ENCODE peak calls at places on chromosomes 12 and 14, in seven cellular contexts. S, N, R, Q, X, F and I are unnamed samples.

GRCh38 chr12:97560359-97560758 is 97.8 kb downstream of the RMST start:
- DNase-seq in N (no peak), F (no peak), X (no peak), Q (no peak), R (no peak), S (no peak), I (no peak)

GRCh38 chr14:86708846-86709339 is 1178.9 kb downstream of the FLRT2 start:
- DNase-seq in N (no peak), R (no peak), Q (no peak), F (no peak), S (no peak), X (no peak), I (no peak)

GRCh38 chr14:102094101-102094500 is 7.3 kb upstream of the HSP90AA1 start:
- DNase-seq in R (no peak), Q (no peak), X (no peak), N (no peak), F (no peak), S (no peak), I (no peak)

GRCh38 chr12:105253882-105254513 is 18.0 kb upstream of the APPL2 start:
- DNase-seq in N (no peak), Q (no peak), F (no peak), S (no peak), X (no peak), R (no peak), I (no peak)

GRCh38 chr14:83520837-83521236 is 1987.2 kb upstream of the SEL1L start:
- DNase-seq in S (no peak), N (no peak), F (no peak), R (no peak), Q (no peak), X (no peak), I (no peak)

GRCh38 chr14:91048676-91049075 is 11.8 kb downstream of the RPS6KA5 start:
- DNase-seq in R (no peak), S (no peak), N (no peak), X (no peak), F (no peak), Q (no peak), I (no peak)

GRCh38 chr12:89160716-89161123 is 191.6 kb downstream of the DUSP6 start:
- DNase-seq in Q (no peak), X (no peak), F (no peak), S (no peak), R (no peak), N (peak; percentile 50), I (peak; percentile 8)

GRCh38 chr12:9721394-9722092 is 11.4 kb downstream of the CLECL1 start:
- DNase-seq in Q (no peak), S (no peak), N (no peak), F (no peak), X (no peak), R (no peak), I (no peak)

GRCh38 chr14:85235868-85236267 is 294.1 kb upstream of the FLRT2 start:
- DNase-seq in R (no peak), S (no peak), N (no peak), F (no peak), Q (no peak), X (no peak), I (no peak)

GRCh38 chr14:53032161-53032803 is 81.4 kb upstream of the FERMT2 start:
- DNase-seq in Q (no peak), X (no peak), N (no peak), F (peak; percentile 35), R (peak; percentile 40), S (no peak), I (no peak)

GRCh38 chr12:19201653-19202052 is 72.1 kb downstream of the PLEKHA5 start:
- DNase-seq in R (no peak), S (no peak), Q (no peak), N (no peak), F (no peak), X (no peak), I (no peak)

GRCh38 chr14:49405291-49405690 is 180.9 kb downstream of the RPS29 start:
- DNase-seq in Q (no peak), S (no peak), F (no peak), N (no peak), R (no peak), X (no peak), I (no peak)

GRCh38 chr12:68040450-68041075 is 51.3 kb downstream of the IFNG-AS1 start:
- DNase-seq in R (peak; percentile 65), S (peak; percentile 48), Q (peak; percentile 69), N (no peak), F (peak; percentile 41), X (peak; percentile 43), I (peak; percentile 11)

GRCh38 chr12:32493282-32493681 is 93.9 kb downstream of the FGD4 start:
- DNase-seq in F (no peak), X (no peak), S (no peak), R (no peak), N (no peak), Q (no peak), I (no peak)

GRCh38 chr12:52254180-52254964 is 20.1 kb upstream of the KRT86 start:
- DNase-seq in R (no peak), Q (no peak), S (no peak), F (no peak), X (no peak), N (no peak), I (no peak)

GRCh38 chr12:13435535-13435934 is 239.0 kb downstream of the EMP1 start:
- DNase-seq in S (no peak), X (no peak), R (no peak), F (no peak), Q (no peak), N (no peak), I (no peak)

GRCh38 chr12:62886796-62887195 is 48.2 kb downstream of the PPM1H start:
- DNase-seq in F (no peak), S (no peak), Q (no peak), X (no peak), N (no peak), R (no peak), I (no peak)

GRCh38 chr12:114668151-114668891 is 15.7 kb downstream of the TBX3 start:
- DNase-seq in F (peak; percentile 84), X (peak; percentile 17), S (no peak), R (peak; percentile 61), Q (no peak), N (peak; percentile 89), I (peak; percentile 19)

GRCh38 chr14:74756326-74756725 is 6.8 kb upstream of the YLPM1 start:
- DNase-seq in F (no peak), N (no peak), S (no peak), R (no peak), X (no peak), Q (no peak), I (no peak)

GRCh38 chr12:31491819-31492598 is 98.9 kb downstream of the DENND5B start:
- DNase-seq in N (no peak), R (peak; percentile 93), S (no peak), X (no peak), Q (no peak), F (peak; percentile 39), I (no peak)

GRCh38 chr12:68336754-68337343 is 4.7 kb upstream of the MDM1 start:
- DNase-seq in F (peak; percentile 78), X (no peak), S (no peak), Q (no peak), N (no peak), R (no peak), I (no peak)

GRCh38 chr14:52312872-52313492 is 1.1 kb upstream of the PTGER2 start:
- DNase-seq in X (no peak), S (no peak), F (no peak), R (no peak), N (no peak), Q (no peak), I (no peak)

GRCh38 chr12:65823481-65824313 is 586 bp upstream of the HMGA2 start:
- DNase-seq in F (no peak), Q (no peak), S (no peak), N (no peak), X (no peak), R (peak; percentile 74), I (no peak)
- H3K27me3 ChIP-seq in F (no peaks in the 10 kb centered on the region), Q (peaks cover 6% of the 10 kb centered on the region), S (peaks cover 40% of the 10 kb centered on the region), N (peaks cover 93% of the 10 kb centered on the region), X (peaks cover 89% of the 10 kb centered on the region), R (no peaks in the 10 kb centered on the region), I (peaks cover 6% of the 10 kb centered on the region)

GRCh38 chr12:7092229-7092985 is at the start of gene C1R:
- DNase-seq in Q (peak; percentile 71), N (peak; percentile 89), X (peak; percentile 69), S (peak; percentile 56), F (peak; percentile 69), R (no peak), I (peak; percentile 78)
- H3K4me3 ChIP-seq in Q (peak within 1 kb of the TSS; percentile 56), N (peak within 1 kb of the TSS; percentile 65), X (peak within 1 kb of the TSS; percentile 63), S (peak within 1 kb of the TSS; percentile 77), F (peak within 1 kb of the TSS; percentile 55), R (no peak within 1 kb of the TSS), I (peak within 1 kb of the TSS; percentile 83)

GRCh38 chr14:24887623-24888304 is 162.2 kb downstream of the STXBP6 start:
- DNase-seq in F (no peak), X (no peak), N (no peak), R (no peak), Q (no peak), S (no peak), I (no peak)

GRCh38 chr14:24885410-24885913 is 164.5 kb downstream of the STXBP6 start:
- DNase-seq in S (no peak), R (no peak), N (no peak), F (no peak), X (no peak), Q (no peak), I (no peak)

GRCh38 chr14:24889843-24890242 is 160.1 kb downstream of the STXBP6 start:
- DNase-seq in R (no peak), S (no peak), N (no peak), F (no peak), Q (no peak), X (no peak), I (no peak)

GRCh38 chr14:24890716-24891115 is 159.2 kb downstream of the STXBP6 start:
- DNase-seq in Q (no peak), F (no peak), R (no peak), N (no peak), X (no peak), S (no peak), I (no peak)

DNA sequence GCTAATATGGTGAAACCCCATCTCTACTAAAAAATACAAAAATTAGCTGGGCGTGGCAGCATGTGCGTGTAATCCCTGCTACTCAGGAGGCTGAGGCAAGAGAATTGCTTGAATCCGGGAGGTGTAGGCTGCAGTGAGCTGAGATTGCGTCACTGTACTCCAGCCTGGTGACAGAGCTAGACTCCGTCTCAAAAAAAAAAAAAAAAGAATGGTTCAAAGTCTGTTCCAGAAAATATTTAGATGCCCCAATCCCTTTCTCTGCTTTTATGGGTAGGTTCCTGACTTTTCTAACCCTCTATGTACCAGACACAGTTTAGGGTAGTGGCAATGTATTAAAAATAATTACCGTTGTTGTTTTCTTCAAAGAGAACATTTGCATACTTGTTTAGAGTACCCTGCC is 161.4 kb downstream of the STXBP6 start:
- DNase-seq in R (no peak), Q (no peak), F (no peak), S (no peak), N (no peak), X (no peak), I (no peak)
- H3K27me3 ChIP-seq in R (no peaks in the 10 kb centered on the region), Q (no peaks in the 10 kb centered on the region), F (no peaks in the 10 kb centered on the region), S (no peaks in the 10 kb centered on the region), N (no peaks in the 10 kb centered on the region), X (no peaks in the 10 kb centered on the region), I (no peaks in the 10 kb centered on the region)

DNA sequence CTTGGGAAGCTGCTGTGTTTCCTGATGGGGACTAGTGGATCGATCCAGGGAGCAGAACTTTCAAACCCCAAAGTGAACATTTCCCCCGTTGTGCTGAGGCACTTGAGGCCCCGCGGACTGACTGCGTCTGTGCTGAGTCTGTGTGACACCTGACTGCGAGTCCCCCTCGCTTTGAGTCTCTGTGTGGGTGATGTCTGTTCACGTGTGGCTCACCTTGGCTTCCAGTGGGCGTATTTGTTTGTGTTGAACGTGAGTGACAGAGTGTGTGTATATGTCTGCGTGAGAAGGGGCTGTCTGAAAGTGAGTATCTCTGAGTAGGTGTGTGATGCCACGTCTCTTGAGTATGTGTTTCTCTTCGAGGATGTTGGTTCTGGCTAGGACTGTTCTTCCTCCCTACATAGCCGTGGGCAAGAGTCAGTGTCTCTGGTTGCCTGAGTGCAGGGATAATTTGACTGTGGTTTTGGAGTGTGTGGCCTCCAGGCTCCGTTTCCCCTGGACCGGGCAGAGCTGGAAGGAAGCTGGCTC is 1.3 kb downstream of the TEAD4 start:
- DNase-seq in F (no peak), N (no peak), S (no peak), Q (no peak), X (no peak), R (no peak), I (no peak)
- H3K4me3 ChIP-seq in F (peak overlapping the region; percentile 56), N (peak overlapping the region; percentile 76), S (no peak overlapping the region), Q (no peak overlapping the region), X (peak overlapping the region; percentile 65), R (peak overlapping the region; percentile 85), I (peak overlapping the region; percentile 82)